ENCODE peak calls at places on chromosome 9, in four cellular contexts. A is breast epithelium, N is upper lobe of left lung, I is vagina. J is an unnamed sample.

GRCh38 chr9:126860757-126861466 is 473 bp downstream of the ZBTB34 start:
- DNase-seq in N (no peak), A (no peak), I (no peak), J (no peak)

GRCh38 chr9:114321759-114322158 is 1.1 kb upstream of the ORM1 start:
- DNase-seq in N (no peak), I (no peak), A (no peak), J (no peak)

GRCh38 chr9:116137010-116137409 is 16.6 kb upstream of the PAPPA start:
- DNase-seq in A (no peak), N (no peak), I (no peak), J (no peak)

GRCh38 chr9:133119461-133120342 is 1.3 kb downstream of the RALGDS start:
- DNase-seq in A (no peak), N (peak; percentile 60), I (no peak), J (no peak)

GRCh38 chr9:87886210-87887150 is 3.8 kb downstream of the SPATA31E1 start:
- DNase-seq in I (peak; percentile 90), N (no peak), A (no peak), J (no peak)

GRCh38 chr9:32844259-32844658 is 60.9 kb downstream of the TMEM215 start:
- DNase-seq in N (no peak), I (no peak), A (no peak), J (no peak)

GRCh38 chr9:97696025-97696822 is 916 bp downstream of the XPA start:
- DNase-seq in I (no peak), A (no peak), N (no peak), J (no peak)

GRCh38 chr9:128638580-128638979 is 18.1 kb downstream of the DYNC2I2 start:
- DNase-seq in I (no peak), A (no peak), N (no peak), J (no peak)

GRCh38 chr9:37948417-37948980 is 44.6 kb upstream of the SLC25A51 start:
- DNase-seq in A (no peak), N (peak; percentile 62), I (no peak), J (no peak)

GRCh38 chr9:110105107-110105506 is 102.9 kb downstream of the C9orf152 start:
- DNase-seq in I (no peak), N (no peak), A (no peak), J (no peak)

GRCh38 chr9:126514037-126514821 is 99.5 kb upstream of the LMX1B start:
- DNase-seq in A (no peak), N (peak; percentile 95), I (no peak), J (no peak)

GRCh38 chr9:123656565-123656964 is 273.4 kb downstream of the DENND1A start:
- DNase-seq in N (no peak), A (no peak), I (no peak), J (no peak)

GRCh38 chr9:104301770-104302169 is 202.3 kb upstream of the OR13F1 start:
- DNase-seq in A (no peak), N (no peak), I (no peak), J (no peak)

GRCh38 chr9:20760246-20760901 is 76.3 kb downstream of the FOCAD start:
- DNase-seq in I (no peak), N (no peak), A (no peak), J (no peak)

GRCh38 chr9:32348289-32348688 is 36.2 kb upstream of the ACO1 start:
- DNase-seq in A (no peak), N (no peak), I (no peak), J (no peak)

GRCh38 chr9:83429229-83429628 is 109.0 kb downstream of the FRMD3 start:
- DNase-seq in N (no peak), I (no peak), A (no peak), J (no peak)

GRCh38 chr9:18707489-18708210 is 233.7 kb downstream of the ADAMTSL1 start:
- DNase-seq in N (no peak), A (no peak), I (no peak), J (no peak)

GRCh38 chr9:114270120-114270975 is 52.5 kb upstream of the ORM1 start:
- DNase-seq in A (no peak), N (no peak), I (no peak), J (no peak)

GRCh38 chr9:133130721-133131244 is 9.7 kb upstream of the RALGDS start:
- DNase-seq in N (peak; percentile 85), I (no peak), A (no peak), J (no peak)

GRCh38 chr9:426264-426663 is 211.6 kb downstream of the DOCK8 start:
- DNase-seq in N (no peak), A (no peak), I (no peak), J (no peak)

GRCh38 chr9:89841456-89841855 is 236.6 kb downstream of the GADD45G start:
- DNase-seq in I (no peak), A (no peak), N (no peak), J (no peak)

GRCh38 chr9:129141066-129142041 is 30.1 kb downstream of the PTPA start:
- DNase-seq in N (peak; percentile 49), I (peak; percentile 91), A (no peak), J (no peak)

GRCh38 chr9:136726631-136727191 is 14.3 kb downstream of the DIPK1B start:
- DNase-seq in N (no peak), A (no peak), I (no peak), J (no peak)

DNA sequence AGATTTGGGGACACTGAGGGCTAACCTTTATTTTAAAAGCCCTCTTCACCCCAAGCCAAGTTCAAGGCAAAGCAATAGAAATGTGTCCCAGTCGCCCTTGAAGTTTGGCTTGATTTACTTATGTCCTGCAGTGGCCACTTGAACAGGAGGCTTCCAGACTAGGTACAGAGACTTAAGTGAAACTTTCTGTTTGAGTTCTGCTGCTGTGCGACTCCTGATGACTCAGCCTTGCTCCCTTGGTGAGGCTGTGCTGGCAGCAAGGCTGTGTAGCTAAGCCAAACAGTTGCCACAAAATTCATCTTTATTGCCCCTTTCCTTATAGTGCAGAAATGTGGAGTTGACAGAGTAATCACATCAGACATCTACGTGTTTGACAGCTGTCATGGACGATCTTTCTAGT is 68.8 kb upstream of the NTRK2 start:
- DNase-seq in I (no peak), A (no peak), N (no peak), J (no peak)
- H3K27me3 ChIP-seq in I (no peaks in the 10 kb centered on the region), A (no peaks in the 10 kb centered on the region), N (no peaks in the 10 kb centered on the region), J (no peaks in the 10 kb centered on the region)

GRCh38 chr9:93130861-93131481 is 3.1 kb downstream of the NINJ1 start:
- DNase-seq in N (peak; percentile 52), I (no peak), A (no peak), J (peak; percentile 77)
- H3K4me3 ChIP-seq in N (no peak overlapping the region), I (no peak overlapping the region), A (no peak overlapping the region), J (peak overlapping the region; percentile 82)

GRCh38 chr9:121075251-121076036 is 689 bp downstream of the CNTRL start:
- DNase-seq in A (no peak), I (no peak), N (no peak), J (no peak)
- TF ChIP-seq CTCF in A (no peak), I (no peak), N (no peak), J (no peak)

GRCh38 chr9:135268981-135269380 is 181.5 kb downstream of the OLFM1 start:
- DNase-seq in I (no peak), A (no peak), N (no peak), J (no peak)
- H3K27me3 ChIP-seq in I (no peaks in the 10 kb centered on the region), A (peaks cover 47% of the 10 kb centered on the region), N (no peaks in the 10 kb centered on the region), J (peaks cover 76% of the 10 kb centered on the region)

GRCh38 chr9:112914524-112914923 is 23.8 kb upstream of the SLC46A2 start:
- DNase-seq in A (no peak), I (no peak), N (no peak), J (no peak)

GRCh38 chr9:112913326-112913725 is 22.6 kb upstream of the SLC46A2 start:
- DNase-seq in N (no peak), I (no peak), A (no peak), J (no peak)

GRCh38 chr9:112917027-112917986 is 26.6 kb upstream of the SLC46A2 start:
- DNase-seq in N (no peak), A (no peak), I (no peak), J (no peak)

GRCh38 chr9:112912636-112913035 is 22.0 kb upstream of the SLC46A2 start:
- DNase-seq in N (no peak), I (no peak), A (no peak), J (no peak)

GRCh38 chr9:112911736-112912135 is 21.1 kb upstream of the SLC46A2 start:
- DNase-seq in I (no peak), N (no peak), A (no peak), J (no peak)
- H3K4me3 ChIP-seq in I (no peak overlapping the region), N (no peak overlapping the region), A (no peak overlapping the region), J (no peak overlapping the region)

GRCh38 chr9:79567671-79568098 is 4.1 kb upstream of the TLE4 start:
- DNase-seq in A (no peak), I (no peak), N (no peak), J (no peak)
- TF ChIP-seq CTCF in A (no peak), I (no peak), N (no peak), J (no peak)

GRCh38 chr9:137879566-137880150 is 2.1 kb downstream of the CACNA1B start:
- DNase-seq in N (peak; percentile 36), A (no peak), I (no peak), J (no peak)
- H3K27me3 ChIP-seq in N (peaks cover 13% of the 10 kb centered on the region), A (peaks cover 57% of the 10 kb centered on the region), I (no peaks in the 10 kb centered on the region), J (peaks cover 73% of the 10 kb centered on the region)

DNA sequence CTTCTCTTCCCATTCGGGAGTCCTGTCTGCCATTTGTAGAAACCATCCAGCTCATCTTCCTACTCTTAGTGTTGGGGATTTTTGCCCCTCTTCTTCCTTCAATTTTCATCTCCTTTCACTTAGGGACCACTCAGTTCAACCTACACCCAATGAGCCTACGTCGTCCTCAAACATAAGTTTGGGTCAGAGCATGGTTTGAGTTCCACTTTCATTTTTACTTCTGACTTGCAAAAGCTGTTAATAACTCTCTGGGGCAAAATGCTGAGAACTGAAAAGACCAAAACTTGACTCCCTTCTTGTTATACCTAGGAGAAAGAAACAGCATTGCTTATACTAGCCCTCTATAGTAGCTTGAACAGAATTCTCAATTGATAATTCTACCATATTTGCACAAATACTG is 381.5 kb upstream of the MPDZ start:
- DNase-seq in A (no peak), N (no peak), I (no peak), J (no peak)
- H3K4me3 ChIP-seq in A (no peak overlapping the region), N (no peak overlapping the region), I (no peak overlapping the region), J (no peak overlapping the region)

GRCh38 chr9:81083062-81083461 is 606.3 kb downstream of the TLE1 start:
- DNase-seq in N (no peak), I (no peak), A (no peak), J (no peak)
- TF ChIP-seq CTCF in N (no peak), I (no peak), A (no peak), J (peak; percentile 1)

J was measured in suprapubic skin.